ENCODE peak calls at places on chromosomes 12 and 14, in four cellular contexts. U is AG09319, L is nephron progenitor cell, Z is foreskin fibroblast. A is an unnamed sample.

GRCh38 chr12:50458606-50459005 is 46.2 kb upstream of the DIP2B start:
- DNase-seq in U (no peak), Z (no peak), L (no peak), A (no peak)

GRCh38 chr14:95545769-95546168 is 10.9 kb downstream of the GLRX5 start:
- DNase-seq in U (no peak), Z (peak; percentile 80), L (no peak), A (peak; percentile 78)

GRCh38 chr12:9127936-9128663 is 12.4 kb upstream of the A2M start:
- DNase-seq in L (no peak), U (no peak), Z (no peak), A (no peak)

GRCh38 chr14:102363182-102363952 is 626 bp downstream of the TECPR2 start:
- DNase-seq in U (no peak), Z (peak; percentile 50), L (no peak), A (peak; percentile 49)

GRCh38 chr12:101697930-101698781 is 716 bp downstream of the CHPT1 start:
- DNase-seq in Z (peak; percentile 29), L (no peak), U (no peak), A (peak; percentile 41)

GRCh38 chr14:99035712-99036593 is 236.0 kb downstream of the BCL11B start:
- DNase-seq in Z (peak; percentile 82), L (peak; percentile 65), U (peak; percentile 95), A (peak; percentile 97)

GRCh38 chr12:9090220-9090619 is 25.5 kb downstream of the A2M start:
- DNase-seq in U (no peak), L (no peak), Z (no peak), A (no peak)

GRCh38 chr14:90611501-90611900 is 204.7 kb downstream of the TTC7B start:
- DNase-seq in L (no peak), Z (no peak), U (no peak), A (no peak)

GRCh38 chr12:127903146-127903545 is 363.8 kb upstream of the TMEM132C start:
- DNase-seq in U (no peak), Z (no peak), L (no peak), A (no peak)

GRCh38 chr14:74501135-74501614 is 7.6 kb downstream of the ISCA2 start:
- DNase-seq in Z (peak; percentile 70), L (peak; percentile 65), U (peak; percentile 29), A (no peak)

GRCh38 chr12:47039079-47039478 is 40.3 kb upstream of the PCED1B start:
- DNase-seq in Z (no peak), L (no peak), U (no peak), A (no peak)

GRCh38 chr14:77303417-77304156 is 17.1 kb downstream of the POMT2 start:
- DNase-seq in L (no peak), Z (peak; percentile 92), U (peak; percentile 66), A (peak; percentile 94)

GRCh38 chr14:64235652-64236640 is 58.2 kb downstream of the ESR2 start:
- DNase-seq in U (no peak), Z (no peak), L (no peak), A (no peak)

GRCh38 chr12:56933826-56934625 is at the start of gene SDR9C7:
- DNase-seq in L (no peak), U (no peak), Z (no peak), A (no peak)

GRCh38 chr12:3043406-3043805 is 33.8 kb upstream of the TSPAN9 start:
- DNase-seq in L (no peak), Z (no peak), U (no peak), A (no peak)

GRCh38 chr12:25005376-25005775 is 56.5 kb upstream of the BCAT1 start:
- DNase-seq in U (no peak), L (no peak), Z (no peak), A (no peak)

GRCh38 chr12:87086118-87086891 is 830.1 kb upstream of the MGAT4C start:
- DNase-seq in L (no peak), U (no peak), Z (no peak), A (no peak)

GRCh38 chr12:7907009-7907408 is 29.0 kb downstream of the SLC2A3 start:
- DNase-seq in L (peak; percentile 31), U (no peak), Z (peak; percentile 35), A (peak; percentile 48)

GRCh38 chr14:54579606-54580005 is 12.7 kb downstream of the SAMD4A start:
- DNase-seq in U (no peak), Z (no peak), L (no peak), A (no peak)

GRCh38 chr14:58541623-58542022 is 96.1 kb upstream of the DACT1 start:
- DNase-seq in U (no peak), L (no peak), Z (no peak), A (no peak)

GRCh38 chr14:105348945-105349699 is 34.6 kb downstream of the PACS2 start:
- DNase-seq in L (no peak), U (no peak), Z (no peak), A (no peak)

GRCh38 chr12:69024413-69024812 is 91.4 kb upstream of the CPM start:
- DNase-seq in L (peak; percentile 7), U (no peak), Z (no peak), A (peak; percentile 85)

GRCh38 chr12:49827351-49828099 is 688 bp downstream of the NCKAP5L start:
- DNase-seq in U (no peak), L (peak; percentile 84), Z (peak; percentile 55), A (peak; percentile 71)

GRCh38 chr12:6092784-6093722 is 31.4 kb downstream of the VWF start:
- DNase-seq in L (no peak), U (peak; percentile 50), Z (peak; percentile 92), A (peak; percentile 85)

GRCh38 chr12:76562158-76562557 is 2.6 kb upstream of the OSBPL8 start:
- DNase-seq in Z (no peak), L (no peak), U (no peak), A (no peak)
- TF ChIP-seq CTCF in Z (no peak), L (no peak), U (no peak), A (no peak)

DNA sequence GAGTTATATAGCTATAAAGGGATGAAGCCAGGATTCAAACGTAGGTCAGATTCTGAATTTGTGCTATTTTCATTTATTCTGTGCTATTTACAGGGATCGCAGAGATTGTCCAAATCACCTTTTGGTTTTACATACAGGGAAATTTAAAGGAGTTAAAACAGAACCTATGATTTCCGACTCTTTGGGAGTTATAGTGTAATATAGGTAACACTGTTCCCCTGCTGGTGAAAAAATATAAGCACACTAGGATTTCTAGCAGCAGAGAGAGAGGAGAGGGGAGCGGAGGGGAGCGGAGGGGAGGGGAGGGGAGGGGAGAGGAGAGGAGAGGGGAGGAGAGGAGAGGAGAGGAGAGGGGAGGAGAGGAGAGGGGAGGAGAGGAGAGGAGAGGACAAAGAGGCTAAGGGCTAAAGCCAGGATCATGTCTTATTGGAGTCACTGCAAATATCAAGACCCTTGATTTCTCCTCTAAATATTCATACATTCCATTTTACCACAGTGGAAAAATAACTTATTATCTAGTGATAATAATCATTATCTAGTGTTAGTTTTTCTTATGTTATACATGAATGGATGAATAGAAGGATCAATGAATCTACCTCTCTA is 46.2 kb upstream of the KCNH5 start:
- DNase-seq in Z (no peak), L (no peak), U (no peak), A (no peak)
- TF ChIP-seq CTCF in Z (no peak), L (no peak), U (no peak), A (no peak)

DNA sequence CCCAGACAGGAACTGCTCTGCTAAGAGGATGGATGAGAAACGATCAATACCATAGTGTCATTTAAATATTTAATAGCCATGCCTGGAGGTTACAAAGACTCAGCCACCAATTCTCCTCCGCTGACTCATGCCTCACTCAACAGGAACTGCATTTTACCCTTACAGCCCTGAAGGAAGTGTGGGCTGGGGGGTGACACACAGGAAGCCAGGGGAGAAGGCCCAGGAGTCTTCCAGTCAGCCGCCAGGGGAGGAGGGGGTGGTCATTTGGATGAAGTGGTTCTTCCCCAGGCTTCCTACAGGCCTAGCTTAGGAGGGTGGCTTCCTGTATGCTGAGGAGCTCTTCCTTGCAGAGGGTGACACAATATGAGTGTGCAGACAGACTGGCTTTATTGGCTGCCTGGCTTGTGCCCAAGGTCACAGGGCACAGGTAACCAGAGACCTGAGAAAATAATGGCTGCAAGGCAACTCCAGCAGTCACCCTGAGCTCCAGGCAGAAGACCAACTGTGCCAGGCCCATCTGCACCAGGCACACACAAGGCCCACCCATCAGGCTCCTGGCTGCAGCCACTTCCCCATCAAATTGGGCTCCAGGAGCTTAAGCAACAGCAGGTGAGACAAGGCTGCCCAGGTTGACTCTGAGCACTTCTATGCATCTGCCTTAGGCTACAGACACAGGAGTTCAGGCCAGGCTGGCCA is 30.6 kb upstream of the RPLP0 start:
- DNase-seq in L (no peak), Z (peak; percentile 99), U (peak; percentile 50), A (peak; percentile 94)
- TF ChIP-seq CTCF in L (no peak), Z (no peak), U (no peak), A (no peak)

DNA sequence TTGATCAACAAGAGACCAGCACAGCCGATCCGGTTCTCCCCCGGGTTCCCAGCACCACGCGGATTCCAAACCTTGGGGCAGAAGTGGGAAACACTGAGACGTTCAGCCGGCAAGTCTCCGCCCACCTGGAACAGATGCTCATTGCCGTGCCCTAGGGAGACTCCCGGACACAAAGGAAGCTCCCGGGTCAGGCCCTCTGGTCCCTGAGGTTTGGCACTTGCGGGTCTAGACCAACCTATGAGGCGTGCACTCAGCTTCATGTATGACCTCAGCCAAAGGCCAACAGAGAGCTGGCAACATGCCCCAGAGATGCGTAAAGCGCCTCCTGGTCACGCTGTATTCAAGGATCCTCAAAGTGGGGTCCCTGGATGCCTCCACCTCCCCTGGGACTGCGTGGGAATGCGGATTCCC is 2.5 kb downstream of the RIMBP2 start:
- DNase-seq in U (no peak), Z (no peak), L (no peak), A (no peak)
- TF ChIP-seq CTCF in U (no peak), Z (no peak), L (no peak), A (no peak)

GRCh38 chr12:121921106-121921505 is 2.7 kb downstream of the CFAP251 start:
- DNase-seq in Z (no peak), U (no peak), L (no peak), A (no peak)

GRCh38 chr12:121918679-121919038 is 267 bp downstream of the CFAP251 start:
- DNase-seq in Z (no peak), L (no peak), U (no peak), A (no peak)

GRCh38 chr12:121915841-121916321 is 2.5 kb upstream of the CFAP251 start:
- DNase-seq in U (no peak), Z (peak; percentile 39), L (no peak), A (no peak)

GRCh38 chr12:121916719-121917118 is 1.7 kb upstream of the CFAP251 start:
- DNase-seq in L (peak; percentile 44), Z (no peak), U (no peak), A (no peak)

GRCh38 chr12:121917950-121918678 is at the start of gene CFAP251:
- DNase-seq in L (peak; percentile 92), U (no peak), Z (peak; percentile 77), A (peak; percentile 59)
- TF ChIP-seq CTCF in L (peak; percentile 60), U (peak; percentile 46), Z (peak; percentile 52), A (peak; percentile 67)

DNA sequence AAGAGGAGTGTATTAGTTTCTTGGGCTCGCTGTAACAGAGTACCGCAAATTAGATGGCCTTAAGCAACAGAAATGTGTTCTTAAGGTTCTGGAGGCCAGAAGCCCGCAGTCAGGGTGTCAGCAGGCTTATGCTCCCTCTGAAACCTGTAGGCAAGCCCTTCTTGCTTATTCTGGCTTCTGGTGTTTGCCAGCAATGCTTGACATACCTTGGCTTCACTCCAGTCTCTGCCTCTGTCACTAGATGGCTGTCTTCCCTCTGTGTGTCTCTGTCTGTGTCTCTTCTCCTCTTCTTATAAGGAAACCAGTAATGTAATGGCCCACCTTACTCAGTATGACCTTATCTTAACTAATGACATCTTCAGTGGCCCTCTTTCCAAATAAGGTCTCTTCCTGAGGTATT is 85.1 kb downstream of the DERA start:
- DNase-seq in U (no peak), L (no peak), Z (peak; percentile 43), A (no peak)
- TF ChIP-seq CTCF in U (peak; percentile 19), L (no peak), Z (no peak), A (no peak)

A was measured in RWPE1.